ENCODE peak calls at places on chromosomes 2 and 18, in ten cellular contexts. R is suprapubic skin, U is K562, Q is transverse colon, X is GM12878, J is sigmoid colon, H is A549, S is stomach, P is ovary, N is HepG2. F is an unnamed sample.
A peak's percentile ranks its signal among the peaks of the same experiment; 100 is the strongest.

GRCh38 chr2:148524519-148524919 is 120.0 kb upstream of the EPC2 start:
- DNase-seq in U (no peak), S (no peak), N (no peak), P (no peak), X (no peak), J (no peak), R (no peak), Q (no peak), H (no peak), F (no peak)

GRCh38 chr2:126623000-126623399 is 33.0 kb upstream of the GYPC start:
- DNase-seq in R (no peak), P (no peak), X (no peak), N (no peak), U (no peak), S (no peak), J (no peak), H (no peak), Q (no peak), F (no peak)

GRCh38 chr2:27496357-27497287 is at the start of gene GCKR:
- DNase-seq in R (no peak), Q (no peak), P (no peak), N (peak; percentile 85), U (peak; percentile 40), X (no peak), S (peak; percentile 70), J (no peak), H (no peak), F (no peak)

GRCh38 chr2:218285604-218286003 is 6.7 kb downstream of the TMBIM1 start:
- DNase-seq in R (no peak), H (no peak), J (peak; percentile 93), P (no peak), Q (no peak), N (no peak), X (no peak), U (no peak), S (peak; percentile 84), F (no peak)

GRCh38 chr2:99771691-99772333 is 282.0 kb upstream of the REV1 start:
- DNase-seq in S (no peak), R (no peak), X (no peak), P (no peak), J (no peak), Q (no peak), U (peak; percentile 93), H (no peak), N (no peak), F (peak; percentile 59)

GRCh38 chr2:157256621-157257020 is 884 bp upstream of the GALNT5 start:
- DNase-seq in Q (no peak), U (peak; percentile 42), X (peak; percentile 49), J (no peak), S (no peak), H (no peak), P (no peak), N (no peak), R (no peak), F (no peak)

GRCh38 chr18:2848145-2848878 is 1.5 kb downstream of the EMILIN2 start:
- DNase-seq in U (peak; percentile 34), X (no peak), N (no peak), H (no peak), R (no peak), P (no peak), Q (no peak), J (no peak), S (no peak), F (no peak)

GRCh38 chr18:703660-704018 is 8.8 kb downstream of the ENOSF1 start:
- DNase-seq in N (no peak), R (no peak), H (no peak), U (no peak), S (peak; percentile 2), Q (no peak), J (no peak), P (no peak), X (no peak), F (no peak)

GRCh38 chr2:229673676-229674075 is 40.7 kb downstream of the DNER start:
- DNase-seq in N (no peak), U (no peak), X (no peak), S (no peak), P (no peak), Q (no peak), R (no peak), H (no peak), J (no peak), F (no peak)

GRCh38 chr18:48622911-48623431 is 84.1 kb downstream of the CTIF start:
- DNase-seq in J (no peak), S (no peak), X (no peak), R (no peak), H (no peak), Q (no peak), N (no peak), U (no peak), P (no peak), F (no peak)

GRCh38 chr2:160137457-160137856 is 62.6 kb downstream of the ITGB6 start:
- DNase-seq in Q (no peak), R (no peak), N (no peak), J (no peak), S (no peak), P (no peak), H (no peak), U (no peak), X (no peak), F (no peak)

GRCh38 chr18:55551227-55551626 is 36.8 kb downstream of the TCF4 start:
- DNase-seq in R (no peak), X (no peak), H (no peak), J (no peak), N (no peak), U (no peak), P (no peak), S (no peak), Q (no peak), F (no peak)

GRCh38 chr18:55555628-55556027 is 32.4 kb downstream of the TCF4 start:
- DNase-seq in H (no peak), P (no peak), U (no peak), N (no peak), Q (no peak), X (no peak), S (no peak), R (no peak), J (no peak), F (no peak)

GRCh38 chr18:55552498-55553189 is 35.3 kb downstream of the TCF4 start:
- DNase-seq in S (no peak), R (no peak), Q (no peak), H (no peak), U (no peak), X (no peak), N (no peak), J (no peak), P (no peak), F (no peak)

GRCh38 chr18:55559735-55560134 is 28.3 kb downstream of the TCF4 start:
- DNase-seq in J (no peak), X (no peak), U (no peak), N (no peak), P (no peak), Q (no peak), S (no peak), H (no peak), R (no peak), F (no peak)

GRCh38 chr18:55557211-55557610 is 30.8 kb downstream of the TCF4 start:
- DNase-seq in P (no peak), J (no peak), N (no peak), Q (no peak), H (no peak), U (no peak), R (no peak), S (no peak), X (no peak), F (no peak)
- TF ChIP-seq EP300 in P (no peak), J (no peak), N (no peak), Q (no peak), H (no peak), U (no peak), R (no peak), S (no peak), X (no peak), F (no peak)

GRCh38 chr2:177242136-177242987 is 22.2 kb downstream of the NFE2L2 start:
- DNase-seq in Q (no peak), H (peak; percentile 82), X (no peak), R (no peak), J (peak; percentile 67), U (peak; percentile 77), P (no peak), S (no peak), N (peak; percentile 70), F (no peak)
- H3K4me3 ChIP-seq in Q (no peak overlapping the region), H (peak overlapping the region; percentile 16), X (no peak overlapping the region), R (peak overlapping the region; percentile 24), J (peak overlapping the region; percentile 5), U (no peak overlapping the region), P (peak overlapping the region; percentile 9), S (no peak overlapping the region), N (no peak overlapping the region), F (no peak overlapping the region)

GRCh38 chr2:121649402-121649651 is at the start of gene CLASP1:
- DNase-seq in X (no peak), P (peak; percentile 95), U (peak; percentile 98), J (peak; percentile 99), H (peak; percentile 96), N (peak; percentile 98), S (peak; percentile 96), Q (peak; percentile 97), R (peak; percentile 97), F (peak; percentile 97)

GRCh38 chr2:121648206-121648605 is 1.1 kb downstream of the CLASP1 start:
- DNase-seq in Q (no peak), N (peak; percentile 39), H (no peak), P (no peak), R (no peak), U (no peak), S (no peak), J (no peak), X (no peak), F (no peak)

GRCh38 chr2:121649652-121650553 is 641 bp upstream of the CLASP1 start:
- DNase-seq in U (peak; percentile 93), R (peak; percentile 91), N (peak; percentile 93), X (peak; percentile 89), Q (peak; percentile 92), J (peak; percentile 95), H (peak; percentile 75), P (peak; percentile 91), S (peak; percentile 87), F (peak; percentile 93)

GRCh38 chr2:121648611-121649401 is 456 bp downstream of the CLASP1 start:
- DNase-seq in X (no peak), P (peak; percentile 77), N (peak; percentile 42), Q (peak; percentile 47), R (peak; percentile 86), H (peak; percentile 34), J (peak; percentile 84), S (peak; percentile 52), U (peak; percentile 62), F (peak; percentile 92)

DNA sequence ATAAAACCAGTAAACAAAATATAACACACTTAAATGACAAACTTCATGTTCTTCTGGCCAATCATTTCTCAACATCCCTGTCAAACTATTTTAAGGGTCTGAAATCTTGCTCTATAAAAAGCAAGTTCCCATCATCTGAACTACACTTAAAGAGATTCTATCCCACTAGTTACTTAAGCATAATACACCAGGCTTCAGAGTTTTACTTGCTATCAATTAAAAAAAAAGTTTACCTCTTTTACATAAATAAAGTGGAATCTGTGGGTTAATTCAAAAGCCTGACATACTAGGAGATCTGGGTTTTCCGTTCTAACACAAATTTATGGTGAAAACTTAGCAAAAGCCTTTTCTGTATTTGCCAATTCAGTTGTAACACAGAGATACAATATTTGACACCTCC is 1.9 kb downstream of the CLASP1 start:
- DNase-seq in X (no peak), S (no peak), U (no peak), P (no peak), R (no peak), N (no peak), Q (no peak), H (no peak), J (no peak), F (no peak)
- TF ChIP-seq POLR2A in X (no peak), S (no peak), U (no peak), P (no peak), R (no peak), N (no peak), Q (no peak), H (no peak), J (no peak), F (no peak)

GRCh38 chr2:108320326-108320932 is 31.7 kb downstream of the SULT1C2 start:
- DNase-seq in J (no peak), N (no peak), H (no peak), Q (no peak), S (no peak), X (no peak), R (no peak), P (no peak), U (no peak), F (no peak)
- TF ChIP-seq EP300 in J (no peak), N (no peak), H (no peak), Q (no peak), S (no peak), X (no peak), R (no peak), P (no peak), U (no peak), F (no peak)

F was measured in upper lobe of left lung.